ENCODE peak calls at places on chromosomes 1 and 21, in five cellular contexts. One of them, this sample, is unnamed.

GRCh38 chr1:150548632-150549495 is at the start of gene ADAMTSL4:
- DNase-seq in EL: peak
- DNase-seq in uterus: peak
- DNase-seq in dermis blood vessel endothelial cell: peak
- DNase-seq in vagina: no peak
- DNase-seq in this sample: peak

GRCh38 chr1:63463248-63463647 is 59.8 kb downstream of the ITGB3BP start:
- DNase-seq in EL: no peak
- DNase-seq in uterus: no peak
- DNase-seq in dermis blood vessel endothelial cell: peak
- DNase-seq in vagina: no peak
- DNase-seq in this sample: no peak

GRCh38 chr1:159867322-159868064 is 5.0 kb upstream of the VSIG8 start:
- DNase-seq in EL: no peak
- DNase-seq in uterus: peak
- DNase-seq in dermis blood vessel endothelial cell: peak
- DNase-seq in vagina: no peak
- DNase-seq in this sample: no peak

GRCh38 chr1:154418898-154419619 is 13.9 kb downstream of the IL6R start:
- DNase-seq in EL: no peak
- DNase-seq in uterus: peak
- DNase-seq in dermis blood vessel endothelial cell: no peak
- DNase-seq in vagina: no peak
- DNase-seq in this sample: no peak

GRCh38 chr1:15231714-15232201 is 15.3 kb upstream of the FHAD1 start:
- DNase-seq in EL: no peak
- DNase-seq in uterus: no peak
- DNase-seq in dermis blood vessel endothelial cell: no peak
- DNase-seq in vagina: no peak
- DNase-seq in this sample: peak

GRCh38 chr1:56424744-56425493 is 154.4 kb downstream of the PLPP3 start:
- DNase-seq in EL: peak
- DNase-seq in uterus: peak
- DNase-seq in dermis blood vessel endothelial cell: peak
- DNase-seq in vagina: no peak
- DNase-seq in this sample: no peak

GRCh38 chr21:32335601-32336575 is 37.2 kb downstream of the MRAP start:
- DNase-seq in EL: no peak
- DNase-seq in uterus: no peak
- DNase-seq in dermis blood vessel endothelial cell: no peak
- DNase-seq in vagina: no peak
- DNase-seq in this sample: no peak

GRCh38 chr1:237324226-237324625 is 282.2 kb downstream of the RYR2 start:
- DNase-seq in EL: no peak
- DNase-seq in uterus: no peak
- DNase-seq in dermis blood vessel endothelial cell: no peak
- DNase-seq in vagina: no peak
- DNase-seq in this sample: no peak

GRCh38 chr1:204468206-204468605 is 26.4 kb downstream of the PIK3C2B start:
- DNase-seq in EL: no peak
- DNase-seq in uterus: no peak
- DNase-seq in dermis blood vessel endothelial cell: no peak
- DNase-seq in vagina: no peak
- DNase-seq in this sample: no peak

GRCh38 chr1:38152351-38153082 is 105.9 kb upstream of the POU3F1 start:
- DNase-seq in EL: no peak
- DNase-seq in uterus: no peak
- DNase-seq in dermis blood vessel endothelial cell: no peak
- DNase-seq in vagina: no peak
- DNase-seq in this sample: no peak

GRCh38 chr1:74522143-74522542 is 9.7 kb upstream of the LRRC53 start:
- DNase-seq in EL: no peak
- DNase-seq in uterus: no peak
- DNase-seq in dermis blood vessel endothelial cell: no peak
- DNase-seq in vagina: no peak
- DNase-seq in this sample: no peak

GRCh38 chr1:67880056-67880601 is 46.9 kb upstream of the GNG12 start:
- DNase-seq in EL: peak
- DNase-seq in uterus: no peak
- DNase-seq in dermis blood vessel endothelial cell: peak
- DNase-seq in vagina: no peak
- DNase-seq in this sample: no peak

GRCh38 chr1:227257964-227258363 is 60.3 kb downstream of the CDC42BPA start:
- DNase-seq in EL: no peak
- DNase-seq in uterus: no peak
- DNase-seq in dermis blood vessel endothelial cell: no peak
- DNase-seq in vagina: no peak
- DNase-seq in this sample: no peak

GRCh38 chr1:8293641-8294169 is 24.2 kb upstream of the SLC45A1 start:
- DNase-seq in EL: no peak
- DNase-seq in uterus: no peak
- DNase-seq in dermis blood vessel endothelial cell: no peak
- DNase-seq in vagina: no peak
- DNase-seq in this sample: no peak

GRCh38 chr1:68344208-68344607 is 105.5 kb downstream of the RPE65 start:
- DNase-seq in EL: no peak
- DNase-seq in uterus: no peak
- DNase-seq in dermis blood vessel endothelial cell: no peak
- DNase-seq in vagina: no peak
- DNase-seq in this sample: no peak

GRCh38 chr1:24688621-24689195 is 45.6 kb downstream of the SRRM1 start:
- DNase-seq in EL: peak
- DNase-seq in uterus: peak
- DNase-seq in dermis blood vessel endothelial cell: peak
- DNase-seq in vagina: no peak
- DNase-seq in this sample: peak

GRCh38 chr1:235657747-235658526 is 8.4 kb upstream of the GNG4 start:
- DNase-seq in EL: no peak
- DNase-seq in uterus: no peak
- DNase-seq in dermis blood vessel endothelial cell: no peak
- DNase-seq in vagina: no peak
- DNase-seq in this sample: no peak

GRCh38 chr1:8815582-8816285 is 1.7 kb downstream of the RERE start:
- DNase-seq in EL: no peak
- DNase-seq in uterus: no peak
- DNase-seq in dermis blood vessel endothelial cell: peak
- DNase-seq in vagina: no peak
- DNase-seq in this sample: no peak

GRCh38 chr1:15847893-15848142 is 311 bp downstream of the SPEN start:
- DNase-seq in EL: no peak
- DNase-seq in uterus: no peak
- DNase-seq in dermis blood vessel endothelial cell: no peak
- DNase-seq in vagina: no peak
- DNase-seq in this sample: no peak

GRCh38 chr1:247487057-247487456 is 29.2 kb upstream of the OR2B11 start:
- DNase-seq in EL: peak
- DNase-seq in uterus: no peak
- DNase-seq in dermis blood vessel endothelial cell: peak
- DNase-seq in vagina: no peak
- DNase-seq in this sample: peak

GRCh38 chr1:185096531-185096930 is 51.2 kb downstream of the RNF2 start:
- DNase-seq in EL: no peak
- DNase-seq in uterus: no peak
- DNase-seq in dermis blood vessel endothelial cell: peak
- DNase-seq in vagina: no peak
- DNase-seq in this sample: no peak

GRCh38 chr1:41578712-41579335 is 94.3 kb upstream of the EDN2 start:
- DNase-seq in EL: peak
- DNase-seq in uterus: no peak
- DNase-seq in dermis blood vessel endothelial cell: peak
- DNase-seq in vagina: peak
- DNase-seq in this sample: no peak

GRCh38 chr21:40146201-40146890 is 279.1 kb downstream of the PCP4 start:
- DNase-seq in EL: no peak
- DNase-seq in uterus: no peak
- DNase-seq in dermis blood vessel endothelial cell: no peak
- DNase-seq in vagina: no peak
- DNase-seq in this sample: no peak

GRCh38 chr1:26234644-26235384 is 814 bp downstream of the CEP85 start:
- DNase-seq in EL: peak
- DNase-seq in uterus: no peak
- DNase-seq in dermis blood vessel endothelial cell: peak
- DNase-seq in vagina: no peak
- DNase-seq in this sample: peak

GRCh38 chr21:33127154-33127893 is 57.4 kb downstream of the OLIG1 start:
- DNase-seq in EL: peak
- DNase-seq in uterus: peak
- DNase-seq in dermis blood vessel endothelial cell: peak
- DNase-seq in vagina: no peak
- DNase-seq in this sample: peak

GRCh38 chr1:75392278-75392677 is 218.6 kb downstream of the SLC44A5 start:
- DNase-seq in EL: no peak
- DNase-seq in uterus: no peak
- DNase-seq in dermis blood vessel endothelial cell: no peak
- DNase-seq in vagina: no peak
- DNase-seq in this sample: no peak

GRCh38 chr1:15288173-15288926 is 41.3 kb downstream of the FHAD1 start:
- DNase-seq in EL: no peak
- DNase-seq in uterus: no peak
- DNase-seq in dermis blood vessel endothelial cell: no peak
- DNase-seq in vagina: no peak
- DNase-seq in this sample: no peak

GRCh38 chr1:160406131-160406968 is 6.0 kb downstream of the VANGL2 start:
- DNase-seq in EL: no peak
- DNase-seq in uterus: no peak
- DNase-seq in dermis blood vessel endothelial cell: no peak
- DNase-seq in vagina: no peak
- DNase-seq in this sample: no peak

GRCh38 chr1:154129392-154129970 is 25.4 kb downstream of the NUP210L start:
- DNase-seq in EL: peak
- DNase-seq in uterus: no peak
- DNase-seq in dermis blood vessel endothelial cell: no peak
- DNase-seq in vagina: no peak
- DNase-seq in this sample: peak

GRCh38 chr21:38380391-38381137 is 117.7 kb downstream of the ERG start:
- DNase-seq in EL: peak
- DNase-seq in uterus: no peak
- DNase-seq in dermis blood vessel endothelial cell: peak
- DNase-seq in vagina: no peak
- DNase-seq in this sample: no peak

GRCh38 chr1:179015396-179015795 is 10.3 kb upstream of the FAM20B start:
- DNase-seq in EL: no peak
- DNase-seq in uterus: no peak
- DNase-seq in dermis blood vessel endothelial cell: no peak
- DNase-seq in vagina: no peak
- DNase-seq in this sample: no peak

GRCh38 chr1:119298687-119299086 is 69.9 kb upstream of the HAO2 start:
- DNase-seq in EL: peak
- DNase-seq in uterus: no peak
- DNase-seq in dermis blood vessel endothelial cell: no peak
- DNase-seq in vagina: no peak
- DNase-seq in this sample: no peak

GRCh38 chr1:10170362-10170665 is 40.1 kb upstream of the KIF1B start:
- DNase-seq in EL: no peak
- DNase-seq in uterus: no peak
- DNase-seq in dermis blood vessel endothelial cell: no peak
- DNase-seq in vagina: no peak
- DNase-seq in this sample: peak

GRCh38 chr21:14603202-14603601 is 57.1 kb upstream of the SAMSN1 start:
- DNase-seq in EL: peak
- DNase-seq in uterus: no peak
- DNase-seq in dermis blood vessel endothelial cell: peak
- DNase-seq in vagina: no peak
- DNase-seq in this sample: no peak

GRCh38 chr21:25862596-25862995 is 127.8 kb downstream of the GABPA start:
- DNase-seq in EL: peak
- DNase-seq in uterus: no peak
- DNase-seq in dermis blood vessel endothelial cell: peak
- DNase-seq in vagina: no peak
- DNase-seq in this sample: peak

This sample was measured in GM20000.